ENCODE peak calls at places on chromosome 10, in four cellular contexts. F, X, E and U are unnamed samples.

GRCh38 chr10:79943871-79944270 is 5.0 kb downstream of the SFTPD start:
- DNase-seq in F (no peak), X (no peak), E (no peak), U (no peak)

GRCh38 chr10:34644245-34644644 is 170.9 kb downstream of the PARD3 start:
- DNase-seq in F (no peak), X (no peak), E (no peak), U (no peak)

GRCh38 chr10:131973160-131973951 is 8.4 kb downstream of the BNIP3 start:
- DNase-seq in F (no peak), X (no peak), E (no peak), U (no peak)

GRCh38 chr10:112532053-112532658 is 85.1 kb downstream of the VTI1A start:
- DNase-seq in F (no peak), X (no peak), E (no peak), U (no peak)

GRCh38 chr10:60798031-60798430 is 19.8 kb downstream of the CDK1 start:
- DNase-seq in F (no peak), X (no peak), E (no peak), U (no peak)

GRCh38 chr10:28293238-28294168 is 9.4 kb downstream of the MPP7 start:
- DNase-seq in F (no peak), X (no peak), E (no peak), U (no peak)

GRCh38 chr10:43105793-43106158 is 28.9 kb downstream of the RET start:
- DNase-seq in F (no peak), X (no peak), E (no peak), U (no peak)

GRCh38 chr10:110414563-110415309 is 83.0 kb upstream of the DUSP5 start:
- DNase-seq in F (no peak), X (no peak), E (no peak), U (no peak)

GRCh38 chr10:69439350-69439739 is 11.9 kb upstream of the TSPAN15 start:
- DNase-seq in F (no peak), X (no peak), E (no peak), U (no peak)

GRCh38 chr10:63115732-63116383 is 17.3 kb upstream of the NRBF2 start:
- DNase-seq in F (no peak), X (no peak), E (peak; percentile 64), U (peak; percentile 45)

GRCh38 chr10:78875331-78875877 is 193.4 kb upstream of the ZMIZ1 start:
- DNase-seq in F (no peak), X (peak; percentile 25), E (no peak), U (no peak)

GRCh38 chr10:71860243-71861029 is 9.4 kb upstream of the PSAP start:
- DNase-seq in F (peak; percentile 71), X (no peak), E (no peak), U (peak; percentile 57)